ENCODE peak calls at places on chromosomes 1 and 21, in five cellular contexts. One of them, this sample, is unnamed.
A peak's percentile ranks its signal among the peaks of the same experiment; 100 is the strongest.

GRCh38 chr21:35995522-35996088 is 64.7 kb downstream of the SETD4 start:
- DNase-seq in neuronal stem cell: no peak
- DNase-seq in hepatocyte: no peak
- DNase-seq in GM23338: no peak
- DNase-seq in body of pancreas: no peak
- DNase-seq in this sample: no peak

GRCh38 chr21:42260121-42260520 is 41.2 kb downstream of the ABCG1 start:
- DNase-seq in body of pancreas: no peak
- DNase-seq in hepatocyte: no peak
- DNase-seq in neuronal stem cell: no peak
- DNase-seq in GM23338: no peak
- DNase-seq in this sample: no peak

GRCh38 chr1:90955769-90956168 is 66.1 kb downstream of the ZNF644 start:
- DNase-seq in hepatocyte: no peak
- DNase-seq in GM23338: no peak
- DNase-seq in body of pancreas: no peak
- DNase-seq in neuronal stem cell: no peak
- DNase-seq in this sample: no peak

GRCh38 chr1:54811066-54811465 is 9.9 kb upstream of the TTC22 start:
- DNase-seq in GM23338: no peak
- DNase-seq in body of pancreas: no peak
- DNase-seq in hepatocyte: no peak
- DNase-seq in neuronal stem cell: no peak
- DNase-seq in this sample: no peak

GRCh38 chr1:70327306-70328076 is 27.0 kb downstream of the ANKRD13C start:
- DNase-seq in neuronal stem cell: no peak
- DNase-seq in GM23338: no peak
- DNase-seq in body of pancreas: no peak
- DNase-seq in hepatocyte: no peak
- DNase-seq in this sample: no peak

GRCh38 chr21:33981341-33982101 is 65.9 kb upstream of the ATP5PO start:
- DNase-seq in GM23338: no peak
- DNase-seq in body of pancreas: no peak
- DNase-seq in hepatocyte: no peak
- DNase-seq in neuronal stem cell: no peak
- DNase-seq in this sample: no peak

GRCh38 chr1:51953079-51953478 is 37.4 kb downstream of the RAB3B start:
- DNase-seq in neuronal stem cell: no peak
- DNase-seq in GM23338: no peak
- DNase-seq in body of pancreas: no peak
- DNase-seq in hepatocyte: no peak
- DNase-seq in this sample: no peak

GRCh38 chr21:34883501-34884271 is 165.4 kb downstream of the RUNX1 start:
- DNase-seq in hepatocyte: no peak
- DNase-seq in body of pancreas: no peak
- DNase-seq in GM23338: no peak
- DNase-seq in neuronal stem cell: no peak
- DNase-seq in this sample: no peak

GRCh38 chr1:56617141-56617540 is 28.0 kb upstream of the PRKAA2 start:
- DNase-seq in hepatocyte: no peak
- DNase-seq in body of pancreas: no peak
- DNase-seq in GM23338: no peak
- DNase-seq in neuronal stem cell: peak; percentile 11
- DNase-seq in this sample: no peak

GRCh38 chr1:61638296-61638695 is 86.6 kb downstream of the TM2D1 start:
- DNase-seq in body of pancreas: peak; percentile 9
- DNase-seq in neuronal stem cell: no peak
- DNase-seq in GM23338: no peak
- DNase-seq in hepatocyte: no peak
- DNase-seq in this sample: no peak

GRCh38 chr1:36436820-36437219 is 13.4 kb downstream of the OSCP1 start:
- DNase-seq in body of pancreas: no peak
- DNase-seq in hepatocyte: peak; percentile 28
- DNase-seq in GM23338: no peak
- DNase-seq in neuronal stem cell: no peak
- DNase-seq in this sample: no peak

GRCh38 chr21:45003331-45004058 is 63.7 kb downstream of the SLX9 start:
- DNase-seq in hepatocyte: no peak
- DNase-seq in GM23338: no peak
- DNase-seq in body of pancreas: no peak
- DNase-seq in neuronal stem cell: no peak
- DNase-seq in this sample: no peak

GRCh38 chr1:184982002-184982954 is 8.0 kb upstream of the NIBAN1 start:
- DNase-seq in body of pancreas: peak; percentile 81
- DNase-seq in hepatocyte: peak; percentile 73
- DNase-seq in GM23338: peak; percentile 82
- DNase-seq in neuronal stem cell: peak; percentile 21
- DNase-seq in this sample: no peak

GRCh38 chr1:155504207-155504606 is 58.4 kb downstream of the ASH1L start:
- DNase-seq in neuronal stem cell: no peak
- DNase-seq in GM23338: peak; percentile 60
- DNase-seq in hepatocyte: peak; percentile 16
- DNase-seq in body of pancreas: peak; percentile 9
- DNase-seq in this sample: no peak

GRCh38 chr1:100009458-100009857 is 39.7 kb downstream of the SLC35A3 start:
- DNase-seq in body of pancreas: no peak
- DNase-seq in GM23338: no peak
- DNase-seq in hepatocyte: no peak
- DNase-seq in neuronal stem cell: no peak
- DNase-seq in this sample: no peak

GRCh38 chr1:21638531-21639341 is 30.4 kb downstream of the RAP1GAP start:
- DNase-seq in body of pancreas: peak; percentile 93
- DNase-seq in neuronal stem cell: no peak
- DNase-seq in GM23338: no peak
- DNase-seq in hepatocyte: peak; percentile 85
- DNase-seq in this sample: no peak

GRCh38 chr21:15520811-15521643 is 208.8 kb upstream of the USP25 start:
- DNase-seq in GM23338: peak; percentile 61
- DNase-seq in neuronal stem cell: no peak
- DNase-seq in hepatocyte: peak; percentile 27
- DNase-seq in body of pancreas: no peak
- DNase-seq in this sample: no peak

GRCh38 chr1:116508090-116508983 is 62.5 kb downstream of the CD58 start:
- DNase-seq in neuronal stem cell: no peak
- DNase-seq in body of pancreas: no peak
- DNase-seq in GM23338: no peak
- DNase-seq in hepatocyte: no peak
- DNase-seq in this sample: no peak

GRCh38 chr1:116510361-116510760 is 60.5 kb downstream of the CD58 start:
- DNase-seq in GM23338: no peak
- DNase-seq in hepatocyte: no peak
- DNase-seq in neuronal stem cell: no peak
- DNase-seq in body of pancreas: no peak
- DNase-seq in this sample: no peak

GRCh38 chr1:116508984-116509980 is 61.5 kb downstream of the CD58 start:
- DNase-seq in hepatocyte: peak; percentile 63
- DNase-seq in GM23338: no peak
- DNase-seq in neuronal stem cell: no peak
- DNase-seq in body of pancreas: no peak
- DNase-seq in this sample: no peak

GRCh38 chr1:116513956-116514355 is 56.9 kb downstream of the CD58 start:
- DNase-seq in hepatocyte: no peak
- DNase-seq in neuronal stem cell: no peak
- DNase-seq in body of pancreas: no peak
- DNase-seq in GM23338: no peak
- DNase-seq in this sample: no peak

GRCh38 chr1:116511459-116512019 is 59.3 kb downstream of the CD58 start:
- DNase-seq in GM23338: no peak
- DNase-seq in hepatocyte: no peak
- DNase-seq in body of pancreas: no peak
- DNase-seq in neuronal stem cell: no peak
- DNase-seq in this sample: no peak
- H3K27ac ChIP-seq in GM23338: no peak overlapping the region
- H3K27ac ChIP-seq in hepatocyte: no peak overlapping the region
- H3K27ac ChIP-seq in body of pancreas: no peak overlapping the region
- H3K27ac ChIP-seq in neuronal stem cell: no peak overlapping the region
- H3K27ac ChIP-seq in this sample: no peak overlapping the region

DNA sequence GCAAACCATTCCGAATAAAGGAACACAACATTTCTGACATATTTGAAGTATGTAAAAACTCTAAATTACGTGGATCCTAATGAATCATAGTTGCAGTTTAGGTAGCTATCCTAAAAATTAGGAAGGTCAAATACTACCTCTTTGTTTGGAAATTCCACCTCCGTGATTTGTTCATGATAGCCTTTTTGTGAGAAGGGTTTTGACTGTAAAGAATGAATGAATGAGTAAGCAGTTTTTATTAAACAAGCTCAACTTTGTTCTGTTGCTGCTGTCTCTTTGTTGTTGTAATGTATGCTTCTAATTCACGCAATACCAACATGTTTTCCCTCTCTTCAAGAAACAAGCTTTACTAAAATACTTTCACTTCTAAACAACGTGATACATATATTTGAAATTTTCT is 840.4 kb downstream of the USP25 start:
- DNase-seq in body of pancreas: no peak
- DNase-seq in neuronal stem cell: no peak
- DNase-seq in GM23338: no peak
- DNase-seq in hepatocyte: no peak
- DNase-seq in this sample: no peak
- H3K4me3 ChIP-seq in body of pancreas: no peak overlapping the region
- H3K4me3 ChIP-seq in neuronal stem cell: no peak overlapping the region
- H3K4me3 ChIP-seq in GM23338: no peak overlapping the region
- H3K4me3 ChIP-seq in hepatocyte: no peak overlapping the region
- H3K4me3 ChIP-seq in this sample: no peak overlapping the region

GRCh38 chr1:244439391-244440032 is 12.2 kb downstream of the ADSS2 start:
- DNase-seq in hepatocyte: no peak
- DNase-seq in neuronal stem cell: no peak
- DNase-seq in body of pancreas: no peak
- DNase-seq in GM23338: peak; percentile 50
- DNase-seq in this sample: no peak

GRCh38 chr1:244442850-244443249 is 8.9 kb downstream of the ADSS2 start:
- DNase-seq in neuronal stem cell: no peak
- DNase-seq in hepatocyte: no peak
- DNase-seq in body of pancreas: no peak
- DNase-seq in GM23338: no peak
- DNase-seq in this sample: no peak

GRCh38 chr1:244436336-244437102 is 15.2 kb downstream of the ADSS2 start:
- DNase-seq in GM23338: no peak
- DNase-seq in body of pancreas: no peak
- DNase-seq in neuronal stem cell: no peak
- DNase-seq in hepatocyte: no peak
- DNase-seq in this sample: no peak

GRCh38 chr1:244435562-244436205 is 16.0 kb downstream of the ADSS2 start:
- DNase-seq in neuronal stem cell: no peak
- DNase-seq in hepatocyte: no peak
- DNase-seq in GM23338: no peak
- DNase-seq in body of pancreas: no peak
- DNase-seq in this sample: no peak

DNA sequence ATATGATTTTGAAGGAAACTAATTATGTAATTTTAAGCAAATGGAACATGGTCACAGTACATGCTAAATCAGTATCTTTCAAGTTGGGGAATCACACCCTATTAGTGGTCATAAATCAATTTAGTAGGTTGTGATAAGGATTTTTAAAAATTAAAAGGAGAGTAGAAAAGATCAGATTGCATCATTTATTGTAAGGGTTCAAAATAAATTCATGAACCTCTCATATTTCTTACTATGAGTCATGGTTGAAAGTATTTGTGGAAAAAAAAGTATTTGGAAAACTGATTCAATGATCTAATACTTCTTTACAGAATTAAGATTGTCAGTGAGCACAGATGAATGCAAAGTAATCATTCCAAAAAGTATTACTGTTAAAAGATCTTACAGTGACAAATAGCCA is 14.6 kb downstream of the ADSS2 start:
- DNase-seq in neuronal stem cell: no peak
- DNase-seq in GM23338: no peak
- DNase-seq in hepatocyte: no peak
- DNase-seq in body of pancreas: no peak
- DNase-seq in this sample: no peak
- H3K27ac ChIP-seq in neuronal stem cell: no peak overlapping the region
- H3K27ac ChIP-seq in GM23338: no peak overlapping the region
- H3K27ac ChIP-seq in hepatocyte: no peak overlapping the region
- H3K27ac ChIP-seq in body of pancreas: no peak overlapping the region
- H3K27ac ChIP-seq in this sample: no peak overlapping the region

DNA sequence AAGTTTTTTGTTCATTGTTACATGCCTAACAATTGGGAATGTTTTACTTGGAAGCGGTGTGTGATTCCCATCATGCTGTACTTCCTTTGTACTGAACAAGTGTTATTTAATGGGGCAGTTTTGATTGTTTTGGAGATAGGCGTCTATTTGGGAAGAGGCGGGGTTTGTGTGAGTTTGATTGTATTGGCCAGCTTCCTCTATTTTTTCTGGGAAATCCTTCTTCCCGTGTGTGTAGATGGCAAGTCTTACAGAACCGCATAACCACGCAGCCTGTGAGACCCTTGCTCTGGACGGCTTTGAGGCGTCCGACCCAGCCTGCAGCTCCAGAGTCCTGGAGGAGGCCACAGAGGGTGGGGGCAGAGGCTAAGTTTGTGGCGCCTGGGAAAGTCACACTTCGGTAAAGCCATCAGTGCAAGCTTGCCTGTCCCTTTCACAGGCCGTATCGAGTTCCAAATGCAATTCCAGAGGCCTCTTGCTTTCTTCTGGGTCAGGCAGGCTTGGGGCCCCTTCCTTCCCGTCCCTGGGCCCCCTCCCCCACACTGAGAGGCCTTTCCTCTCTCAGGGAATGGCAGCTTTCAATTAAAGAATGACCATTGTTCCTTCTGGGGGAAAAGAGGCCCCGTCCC is 210.3 kb downstream of the TOMM20 start:
- DNase-seq in hepatocyte: no peak
- DNase-seq in GM23338: peak; percentile 37
- DNase-seq in neuronal stem cell: peak; percentile 21
- DNase-seq in body of pancreas: peak; percentile 64
- DNase-seq in this sample: no peak
- H3K4me3 ChIP-seq in hepatocyte: no peak overlapping the region
- H3K4me3 ChIP-seq in GM23338: no peak overlapping the region
- H3K4me3 ChIP-seq in neuronal stem cell: no peak overlapping the region
- H3K4me3 ChIP-seq in body of pancreas: no peak overlapping the region
- H3K4me3 ChIP-seq in this sample: no peak overlapping the region

DNA sequence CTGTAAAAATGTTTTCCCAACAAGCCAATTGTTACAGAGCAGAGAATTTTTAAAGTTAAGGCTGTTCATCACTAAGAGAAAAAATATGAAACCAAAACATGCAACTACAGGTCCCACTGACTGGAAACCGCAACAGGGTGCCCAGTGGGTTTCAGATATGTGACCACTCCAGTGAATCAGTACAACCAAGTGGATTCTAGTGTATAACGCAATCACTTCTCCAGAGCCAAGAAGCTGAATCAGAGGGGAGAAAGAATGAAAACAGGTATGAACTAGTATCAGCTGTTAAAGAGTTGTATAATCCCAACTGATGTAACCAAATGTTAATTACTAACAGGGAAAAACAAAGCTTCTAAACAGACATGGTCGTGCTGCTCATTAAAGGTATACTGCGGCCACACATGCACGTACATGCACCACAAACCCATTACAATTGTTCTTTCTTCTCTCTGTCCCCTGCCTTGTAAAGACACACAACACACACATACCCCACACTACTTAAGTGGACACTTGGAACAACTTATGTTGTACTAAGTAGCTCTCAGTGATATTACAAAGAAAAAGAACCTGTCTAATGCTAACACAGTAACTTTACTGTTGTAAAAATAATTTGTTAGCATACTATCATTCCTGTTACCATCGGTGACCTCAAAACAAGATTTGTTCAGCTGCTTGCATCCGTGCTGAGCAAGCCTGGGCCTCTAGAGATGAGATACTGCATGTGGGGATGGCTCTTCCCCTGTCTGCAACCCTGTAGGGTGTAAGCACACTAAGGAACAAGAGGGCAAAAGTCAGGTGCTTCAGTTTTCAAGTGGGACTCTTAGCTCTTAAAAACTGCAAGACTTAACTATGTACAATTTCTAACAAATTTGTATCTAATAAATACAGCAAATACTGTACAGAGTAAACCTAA is 74.2 kb downstream of the PTPN14 start:
- DNase-seq in GM23338: no peak
- DNase-seq in hepatocyte: no peak
- DNase-seq in body of pancreas: no peak
- DNase-seq in neuronal stem cell: no peak
- DNase-seq in this sample: no peak
- H3K27ac ChIP-seq in GM23338: peak overlapping the region; percentile 40
- H3K27ac ChIP-seq in hepatocyte: peak overlapping the region; percentile 86
- H3K27ac ChIP-seq in body of pancreas: no peak overlapping the region
- H3K27ac ChIP-seq in neuronal stem cell: no peak overlapping the region
- H3K27ac ChIP-seq in this sample: no peak overlapping the region